ENCODE peak calls at places on chromosome 20, in eight cellular contexts. N is HepG2, D is upper lobe of left lung, L is stomach, K is sigmoid colon, P is H1, O is GM12878, R is K562. J is an unnamed sample.

GRCh38 chr20:4905195-4905594 is 96.1 kb downstream of the SLC23A2 start:
- DNase-seq in N (no peak), D (no peak), L (no peak), K (no peak), P (no peak), O (no peak), R (no peak), J (no peak)

GRCh38 chr20:22905667-22906066 is 129.4 kb upstream of the SSTR4 start:
- DNase-seq in N (no peak), D (peak; percentile 30), L (no peak), K (peak; percentile 60), P (no peak), O (no peak), R (no peak), J (no peak)

GRCh38 chr20:44209691-44210421 is 715 bp downstream of the OSER1 start:
- DNase-seq in N (no peak), D (no peak), L (peak; percentile 46), K (no peak), P (no peak), O (no peak), R (no peak), J (no peak)

GRCh38 chr20:3909952-3910366 is 20.8 kb downstream of the PANK2 start:
- DNase-seq in N (no peak), D (no peak), L (no peak), K (no peak), P (no peak), O (no peak), R (peak; percentile 61), J (no peak)

GRCh38 chr20:25744261-25744660 is 47.6 kb upstream of the ZNF337 start:
- DNase-seq in N (no peak), D (no peak), L (no peak), K (no peak), P (no peak), O (no peak), R (no peak), J (no peak)

GRCh38 chr20:36439731-36440072 is 101.6 kb upstream of the MYL9 start:
- DNase-seq in N (no peak), D (no peak), L (no peak), K (no peak), P (no peak), O (no peak), R (no peak), J (no peak)

GRCh38 chr20:60695223-60695622 is 556.8 kb upstream of the CDH4 start:
- DNase-seq in N (no peak), D (no peak), L (no peak), K (no peak), P (no peak), O (no peak), R (no peak), J (no peak)

GRCh38 chr20:35602851-35603495 is 12.7 kb upstream of the SPAG4 start:
- DNase-seq in N (no peak), D (peak; percentile 70), L (no peak), K (peak; percentile 50), P (no peak), O (no peak), R (no peak), J (no peak)

GRCh38 chr20:56631318-56631989 is 2.3 kb downstream of the TFAP2C start:
- DNase-seq in N (no peak), D (peak; percentile 77), L (no peak), K (no peak), P (no peak), O (no peak), R (no peak), J (no peak)

DNA sequence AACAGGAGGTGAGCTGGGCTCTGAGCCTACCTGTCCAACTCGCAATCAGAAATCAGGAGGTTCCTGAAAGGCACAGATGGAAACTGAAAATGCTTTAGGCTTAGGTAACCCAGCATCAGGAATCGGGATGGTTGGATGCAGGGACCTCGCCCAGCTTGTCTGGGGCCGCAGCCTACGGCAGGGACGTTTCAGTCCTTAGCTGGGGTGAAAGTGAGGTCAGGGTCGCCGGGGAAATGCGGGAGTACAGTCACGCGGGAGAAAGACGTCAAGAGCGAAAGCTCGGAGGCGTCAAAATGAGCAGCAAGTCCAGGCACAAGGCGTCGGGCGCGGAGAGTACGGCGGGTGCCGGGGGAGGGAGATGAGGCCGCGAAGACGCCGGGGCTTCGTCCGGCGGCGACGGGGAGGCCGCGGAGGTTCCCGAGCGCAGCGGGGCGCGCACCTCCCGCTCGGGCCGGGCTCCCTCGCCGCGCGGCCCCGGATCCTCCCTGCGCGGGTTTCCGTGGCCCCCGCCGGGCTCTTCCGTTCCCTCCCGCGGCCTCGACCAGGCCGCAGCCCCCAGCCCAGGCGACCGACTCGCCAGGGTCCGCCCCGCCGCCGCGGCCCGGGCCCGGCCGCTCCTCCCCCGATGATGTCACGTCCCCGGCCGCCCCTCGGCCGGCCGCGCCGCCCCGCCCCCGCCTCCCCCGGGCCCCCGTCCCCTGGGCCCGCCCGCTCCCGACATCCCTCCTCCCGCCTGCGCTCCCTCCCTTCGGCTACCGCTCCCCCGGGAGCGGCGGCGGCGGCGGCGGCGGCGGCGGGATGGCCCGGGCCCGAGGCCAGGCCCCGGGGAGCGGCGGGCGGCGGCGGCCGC is at the start of gene EBF4:
- DNase-seq in N (no peak), D (peak; percentile 92), L (peak; percentile 55), K (peak; percentile 86), P (no peak), O (no peak), R (peak; percentile 93), J (no peak)
- TF ChIP-seq POLR2AphosphoS5 in N (no peak), D (no peak), L (peak; percentile 26), K (peak; percentile 21), P (no peak), O (no peak), R (no peak), J (peak; percentile 51)

GRCh38 chr20:18669241-18670019 is 81.6 kb downstream of the DTD1 start:
- DNase-seq in N (no peak), D (no peak), L (no peak), K (peak; percentile 50), P (no peak), O (no peak), R (no peak), J (no peak)

GRCh38 chr20:18662279-18662678 is 74.4 kb downstream of the DTD1 start:
- DNase-seq in N (peak; percentile 30), D (no peak), L (no peak), K (no peak), P (no peak), O (peak; percentile 24), R (no peak), J (no peak)

GRCh38 chr20:18665135-18665534 is 77.3 kb downstream of the DTD1 start:
- DNase-seq in N (no peak), D (no peak), L (no peak), K (peak; percentile 51), P (no peak), O (no peak), R (no peak), J (no peak)

GRCh38 chr20:18663932-18664331 is 76.1 kb downstream of the DTD1 start:
- DNase-seq in N (no peak), D (no peak), L (no peak), K (no peak), P (no peak), O (no peak), R (no peak), J (no peak)

DNA sequence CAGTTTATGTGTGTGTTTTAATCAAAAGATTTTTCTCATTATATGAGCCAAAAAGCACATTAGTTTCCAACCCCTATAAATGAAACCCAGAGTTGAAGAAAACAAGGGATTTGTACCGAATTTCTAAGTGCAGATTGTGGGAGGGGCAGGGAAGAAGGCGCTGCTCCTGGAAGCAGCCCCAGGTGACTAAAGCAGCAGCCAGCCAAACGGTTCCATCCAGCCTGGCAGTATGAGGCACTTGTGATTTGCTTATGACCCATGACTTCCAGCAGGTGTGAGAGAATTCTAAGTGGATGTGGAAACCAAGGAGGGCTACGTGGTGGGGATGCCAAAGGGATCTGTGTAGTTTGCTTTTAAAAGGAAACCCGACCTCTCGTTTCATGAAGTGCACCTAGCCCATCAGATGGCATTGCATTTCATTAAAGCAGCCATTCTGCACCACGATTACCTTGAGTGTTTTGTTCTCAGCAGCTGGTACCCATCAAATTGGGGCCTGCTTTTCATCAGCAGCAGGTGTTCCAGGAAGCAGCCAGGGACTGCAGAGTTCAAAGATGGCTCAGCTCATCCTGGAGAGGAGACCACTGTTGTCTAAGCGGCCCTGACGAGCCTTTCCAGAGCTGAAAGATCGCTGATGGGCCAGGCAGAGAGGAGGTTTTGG is 79.1 kb downstream of the DTD1 start:
- DNase-seq in N (no peak), D (no peak), L (no peak), K (no peak), P (no peak), O (no peak), R (no peak), J (no peak)
- TF ChIP-seq EP300 in N (no peak), D (no peak), L (no peak), K (no peak), P (no peak), O (no peak), R (no peak), J (no peak)

GRCh38 chr20:53579581-53580375 is 13.9 kb downstream of the ZNF217 start:
- DNase-seq in N (peak; percentile 99), D (no peak), L (peak; percentile 25), K (no peak), P (no peak), O (no peak), R (no peak), J (no peak)

GRCh38 chr20:53579266-53579580 is 14.4 kb downstream of the ZNF217 start:
- DNase-seq in N (no peak), D (no peak), L (peak; percentile 16), K (no peak), P (no peak), O (no peak), R (no peak), J (no peak)

GRCh38 chr20:53580376-53581111 is 13.1 kb downstream of the ZNF217 start:
- DNase-seq in N (no peak), D (no peak), L (peak; percentile 19), K (no peak), P (no peak), O (no peak), R (no peak), J (no peak)

GRCh38 chr20:53576586-53577318 is 16.9 kb downstream of the ZNF217 start:
- DNase-seq in N (no peak), D (no peak), L (no peak), K (no peak), P (no peak), O (no peak), R (no peak), J (no peak)

GRCh38 chr20:53578492-53579222 is 15.0 kb downstream of the ZNF217 start:
- DNase-seq in N (peak; percentile 94), D (no peak), L (peak; percentile 47), K (no peak), P (no peak), O (peak; percentile 76), R (peak; percentile 64), J (no peak)
- TF ChIP-seq POLR2A in N (no peak), D (no peak), L (no peak), K (no peak), P (no peak), O (no peak), R (no peak), J (no peak)

GRCh38 chr20:38155811-38156210 is 9.3 kb downstream of the TGM2 start:
- DNase-seq in N (no peak), D (peak; percentile 76), L (no peak), K (no peak), P (no peak), O (no peak), R (no peak), J (no peak)
- TF ChIP-seq POLR2AphosphoS5 in N (no peak), D (no peak), L (no peak), K (no peak), P (no peak), O (no peak), R (no peak), J (no peak)

GRCh38 chr20:51171141-51171540 is 148.2 kb upstream of the KCNG1 start:
- DNase-seq in N (no peak), D (no peak), L (no peak), K (no peak), P (no peak), O (no peak), R (no peak), J (no peak)
- TF ChIP-seq EP300 in N (no peak), D (no peak), L (no peak), K (no peak), P (no peak), O (no peak), R (no peak), J (no peak)